ENCODE peak calls at places on chromosomes 12 and 14, in seven cellular contexts. P is mucosa of descending colon, B is thyroid gland, K is pancreas, S is OCI-LY7, H is adrenal gland, F is brain microvascular endothelial cell. C is an unnamed sample. For H3K36me3, the result is how much of the 10 kb centered on the place peaks cover.

GRCh38 chr12:92574911-92575570 is 127.7 kb upstream of the PLEKHG7 start:
- DNase-seq in P (peak), K (no peak), F (no peak), H (peak), B (no peak), S (no peak), C (peak)

GRCh38 chr12:122980192-122981035 is at the start of gene ARL6IP4:
- DNase-seq in F (peak), P (peak), B (peak), S (peak), K (peak), H (no peak), C (peak)

GRCh38 chr14:25118671-25119070 is 68.7 kb upstream of the STXBP6 start:
- DNase-seq in F (no peak), K (no peak), S (no peak), P (no peak), H (no peak), B (no peak), C (no peak)

GRCh38 chr14:67191768-67192290 is 2.6 kb downstream of the GARIN2 start:
- DNase-seq in F (no peak), B (no peak), S (no peak), P (no peak), K (no peak), H (no peak), C (no peak)

GRCh38 chr14:22388669-22389625 is 200.1 kb downstream of the DAD1 start:
- DNase-seq in B (no peak), S (no peak), H (no peak), F (peak), K (no peak), P (no peak), C (no peak)

GRCh38 chr14:53640695-53641094 is 315.9 kb downstream of the BMP4 start:
- DNase-seq in S (no peak), K (no peak), P (no peak), H (no peak), F (peak), B (no peak), C (no peak)

GRCh38 chr12:23771230-23771949 is 178.1 kb downstream of the SOX5 start:
- DNase-seq in P (no peak), K (no peak), H (no peak), F (no peak), S (no peak), B (peak), C (no peak)

GRCh38 chr14:32330356-32331226 is 1.5 kb downstream of the AKAP6 start:
- DNase-seq in F (no peak), K (no peak), B (no peak), H (no peak), P (no peak), S (no peak), C (no peak)

GRCh38 chr12:87363497-87364084 is 665.6 kb downstream of the C12orf50 start:
- DNase-seq in S (no peak), B (no peak), F (no peak), P (no peak), H (no peak), K (no peak), C (no peak)

GRCh38 chr12:110733089-110733715 is 9.5 kb downstream of the PPP1CC start:
- DNase-seq in F (peak), B (no peak), P (no peak), S (no peak), H (no peak), K (no peak), C (no peak)

GRCh38 chr12:82673698-82674097 is 13.0 kb upstream of the TMTC2 start:
- DNase-seq in S (no peak), F (no peak), P (no peak), K (no peak), H (no peak), B (no peak), C (no peak)

GRCh38 chr14:34138175-34138574 is 187.3 kb upstream of the EGLN3 start:
- DNase-seq in P (no peak), H (no peak), K (no peak), F (no peak), B (no peak), S (no peak), C (no peak)

GRCh38 chr14:45199246-45199645 is 53.8 kb downstream of the MIS18BP1 start:
- DNase-seq in P (no peak), F (peak), S (no peak), K (no peak), H (no peak), B (no peak), C (no peak)

GRCh38 chr14:97459180-97459579 is 662.0 kb downstream of the VRK1 start:
- DNase-seq in S (no peak), B (no peak), P (no peak), F (no peak), H (no peak), K (no peak), C (no peak)

GRCh38 chr14:51333901-51334432 is 93.9 kb downstream of the TMX1 start:
- DNase-seq in S (no peak), H (no peak), K (no peak), P (no peak), F (no peak), B (no peak), C (no peak)

GRCh38 chr14:50768220-50768619 is 62.7 kb downstream of the NIN start:
- DNase-seq in B (no peak), H (no peak), K (no peak), S (no peak), P (no peak), F (no peak), C (no peak)

GRCh38 chr14:89445252-89445973 is 28.4 kb upstream of the FOXN3 start:
- DNase-seq in P (no peak), S (peak), H (no peak), K (no peak), F (no peak), B (no peak), C (no peak)

GRCh38 chr12:46144433-46144832 is 124.4 kb downstream of the SLC38A1 start:
- DNase-seq in P (no peak), K (no peak), S (no peak), F (no peak), B (no peak), H (no peak), C (no peak)

GRCh38 chr14:91303091-91303923 is 58.8 kb upstream of the GPR68 start:
- DNase-seq in P (peak), H (no peak), S (peak), K (no peak), F (no peak), B (peak), C (peak)

GRCh38 chr12:30706476-30706875 is 10.8 kb upstream of the IPO8 start:
- DNase-seq in K (no peak), F (no peak), S (no peak), P (no peak), B (no peak), H (no peak), C (no peak)

DNA sequence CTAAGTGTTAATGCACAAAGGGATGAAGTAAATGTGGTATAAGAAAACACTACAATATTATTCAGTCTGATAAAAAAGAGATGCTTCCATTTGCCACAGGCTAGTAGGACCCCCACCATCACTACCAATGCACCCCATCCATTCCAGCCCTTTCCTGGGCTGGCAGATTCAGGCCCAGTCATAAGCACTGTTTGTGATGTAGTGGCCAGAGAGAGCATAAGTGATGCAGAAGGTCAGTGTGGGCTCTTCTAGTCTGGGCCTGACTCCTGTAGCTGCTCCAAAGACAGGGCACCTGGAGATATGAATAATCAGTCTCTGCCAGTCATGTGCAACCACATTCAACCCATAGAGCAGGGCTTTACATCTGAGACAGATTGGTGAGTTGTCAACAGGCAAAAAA is 1294.7 kb downstream of the TMEM121 start:
- DNase-seq in K (no peak), B (no peak), P (no peak), S (peak), F (no peak), H (no peak), C (no peak)
- TF ChIP-seq CTCF in K (no peak), B (no peak), P (no peak), S (no peak), F (no peak), H (no peak), C (no peak)

DNA sequence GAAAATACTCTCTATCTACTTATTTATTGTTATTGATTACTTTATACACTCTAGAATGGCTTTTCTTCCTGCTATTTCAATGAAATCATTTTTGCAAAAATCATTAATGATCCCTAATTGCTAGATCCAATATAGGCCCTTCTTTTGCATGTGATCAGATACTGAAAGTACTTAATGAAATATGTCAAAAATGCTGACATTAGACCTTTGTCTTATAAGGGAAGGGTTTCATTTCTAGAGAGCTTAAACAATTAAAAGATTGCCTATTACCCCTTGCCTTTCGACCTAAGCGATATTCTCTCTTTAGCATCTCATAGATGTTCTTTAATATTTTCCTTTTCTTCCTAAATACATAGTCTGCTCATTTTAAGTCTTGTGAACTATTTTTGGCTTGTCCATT is 101.1 kb downstream of the KTN1 start:
- DNase-seq in H (no peak), P (no peak), B (no peak), F (no peak), S (no peak), K (no peak), C (no peak)
- H3K36me3 ChIP-seq in H (under half), P (under half), B (under half), F (under half), S (half or more), K (under half), C (half or more)

DNA sequence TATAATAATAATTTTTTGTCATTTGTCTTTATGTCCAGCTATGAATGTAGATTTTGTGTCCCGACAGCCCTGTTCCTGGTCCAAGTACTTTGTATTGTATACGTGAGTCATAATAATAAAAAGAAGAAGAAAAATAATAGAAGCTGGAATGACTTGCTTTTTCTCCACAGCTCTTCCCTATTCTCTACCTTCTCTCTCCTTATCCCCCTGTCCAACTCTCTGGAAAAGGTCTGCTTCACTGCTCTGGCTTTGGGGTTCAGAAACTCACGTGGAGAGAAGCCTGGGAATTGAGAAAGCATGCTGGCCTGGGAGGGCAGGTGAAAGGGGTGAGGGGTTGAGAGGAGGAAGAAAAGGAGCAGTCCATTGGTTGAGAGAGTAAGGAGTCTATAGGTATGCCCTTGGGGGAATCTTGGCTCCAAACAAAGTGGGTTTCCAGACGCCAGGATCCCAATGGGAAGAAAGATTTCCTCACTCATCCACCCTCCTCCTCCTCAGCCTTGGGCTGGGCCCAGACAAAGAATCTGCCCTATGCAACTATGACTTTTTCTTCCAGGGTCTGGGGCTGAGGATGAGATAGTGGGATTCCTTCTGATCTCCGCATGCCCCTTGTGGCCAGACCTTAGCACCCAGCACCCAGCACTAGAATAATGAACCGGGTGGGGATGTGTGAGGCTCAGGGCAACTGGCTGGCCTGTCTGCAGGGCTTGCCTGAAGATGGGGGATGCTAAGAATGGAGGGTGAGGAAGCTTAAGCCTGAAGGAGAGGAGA is 4.0 kb downstream of the HOXC8 start:
- DNase-seq in P (no peak), F (no peak), S (peak), B (no peak), K (no peak), H (no peak), C (no peak)
- TF ChIP-seq CTCF in P (no peak), F (no peak), S (peak), B (no peak), K (no peak), H (no peak), C (no peak)

GRCh38 chr12:131797588-131797934 is 30.6 kb upstream of the MMP17 start:
- DNase-seq in K (no peak), S (no peak), B (no peak), F (no peak), H (no peak), P (no peak), C (no peak)
- H3K36me3 ChIP-seq in K (under half), S (half or more), B (under half), F (under half), H (under half), P (under half), C (half or more)

GRCh38 chr12:60684988-60685655 is 1089.3 kb downstream of the SLC16A7 start:
- DNase-seq in K (no peak), B (no peak), F (no peak), P (no peak), S (peak), H (no peak), C (no peak)
- TF ChIP-seq CTCF in K (no peak), B (no peak), F (peak), P (no peak), S (peak), H (no peak), C (no peak)

C was measured in lower lobe of right lung.